ENCODE peak calls at places on chromosomes 4 and X, in eight cellular contexts. O, J, Z, W, K, M, H and G are unnamed samples.

GRCh38 chrX:98405376-98405775 is 1521.7 kb downstream of the RPA4 start:
- DNase-seq in O (no peak), K (no peak), M (no peak), J (no peak), H (no peak), W (no peak), Z (no peak), G (no peak)

GRCh38 chr4:182917182-182918043 is at the start of gene DCTD:
- DNase-seq in H (peak), O (peak), M (peak), Z (peak), J (peak), K (peak), W (peak), G (peak)

GRCh38 chr4:145814246-145814645 is 124.4 kb downstream of the ZNF827 start:
- DNase-seq in J (no peak), Z (no peak), M (no peak), O (no peak), K (no peak), H (no peak), W (no peak), G (no peak)

GRCh38 chr4:76536381-76536689 is 101.3 kb downstream of the SHROOM3 start:
- DNase-seq in M (no peak), O (no peak), Z (no peak), J (no peak), K (no peak), W (no peak), H (no peak), G (no peak)

GRCh38 chr4:94431388-94431787 is 20.4 kb upstream of the PDLIM5 start:
- DNase-seq in O (no peak), Z (no peak), K (no peak), M (no peak), W (no peak), J (no peak), H (no peak), G (no peak)

GRCh38 chr4:5816851-5817375 is 76.0 kb downstream of the CRMP1 start:
- DNase-seq in M (no peak), O (no peak), K (no peak), W (no peak), Z (no peak), J (no peak), H (no peak), G (no peak)

GRCh38 chr4:173525118-173526033 is 4.7 kb downstream of the HAND2 start:
- DNase-seq in M (no peak), O (no peak), Z (no peak), K (no peak), W (no peak), H (peak), J (no peak), G (peak)

GRCh38 chr4:108144451-108144850 is 24.3 kb downstream of the LEF1 start:
- DNase-seq in O (no peak), W (no peak), H (no peak), M (no peak), J (no peak), Z (peak), K (no peak), G (no peak)

GRCh38 chr4:53840643-53841042 is 223.8 kb downstream of the CHIC2 start:
- DNase-seq in W (no peak), M (no peak), H (no peak), Z (no peak), K (peak), J (no peak), O (no peak), G (no peak)

GRCh38 chrX:86148024-86148511 is at the start of gene DACH2:
- DNase-seq in W (peak), K (no peak), O (peak), J (peak), Z (peak), H (peak), M (peak), G (peak)

GRCh38 chrX:7993873-7994272 is 66.7 kb upstream of the PNPLA4 start:
- DNase-seq in W (no peak), M (no peak), O (no peak), J (no peak), H (no peak), K (no peak), Z (no peak), G (no peak)

GRCh38 chrX:134551365-134552095 is 91.6 kb downstream of the HPRT1 start:
- DNase-seq in M (peak), J (peak), O (no peak), W (peak), H (no peak), K (no peak), Z (no peak), G (peak)

GRCh38 chrX:12139934-12140611 is 1.8 kb downstream of the FRMPD4 start:
- DNase-seq in W (peak), J (peak), Z (no peak), M (no peak), O (peak), H (no peak), K (no peak), G (no peak)

GRCh38 chr4:153122855-153123254 is 81.4 kb upstream of the TRIM2 start:
- DNase-seq in W (no peak), J (no peak), M (no peak), O (no peak), Z (no peak), H (no peak), K (no peak), G (no peak)

GRCh38 chr4:151541438-151542071 is 132.6 kb downstream of the FHIP1A start:
- DNase-seq in O (peak), H (no peak), Z (no peak), W (peak), K (peak), J (peak), M (peak), G (peak)